ENCODE peak calls at places on chromosomes 13 and 19, in six cellular contexts. L is astrocyte, V is GM12864, K is GM20000, A is fibroblast of the aortic adventitia, I is WERI-Rb-1. C is an unnamed sample.

GRCh38 chr13:64810701-64811258 is 2419.4 kb downstream of the PCDH9 start:
- DNase-seq in L (peak), V (no peak), K (no peak), A (peak), I (no peak), C (no peak)

GRCh38 chr19:14119644-14120496 is 2.3 kb upstream of the PRKACA start:
- DNase-seq in L (no peak), V (no peak), K (no peak), A (no peak), I (no peak), C (no peak)

GRCh38 chr19:57527136-57527881 is at the start of gene ZNF549:
- DNase-seq in L (peak), V (peak), K (peak), A (peak), I (peak), C (peak)

GRCh38 chr19:49875801-49876421 is 1.2 kb downstream of the AKT1S1 start:
- DNase-seq in L (no peak), V (no peak), K (peak), A (peak), I (peak), C (peak)

GRCh38 chr19:24053601-24054000 is 33.4 kb upstream of the ZNF254 start:
- DNase-seq in L (no peak), V (no peak), K (no peak), A (no peak), I (no peak), C (no peak)

GRCh38 chr19:1408300-1409203 is 1.2 kb downstream of the DAZAP1 start:
- DNase-seq in L (peak), V (no peak), K (peak), A (peak), I (no peak), C (peak)

GRCh38 chr13:44132710-44133109 is 240.9 kb upstream of the SERP2 start:
- DNase-seq in L (peak), V (no peak), K (no peak), A (peak), I (no peak), C (no peak)

GRCh38 chr13:34462843-34463242 is 479.2 kb upstream of the NBEA start:
- DNase-seq in L (peak), V (no peak), K (no peak), A (peak), I (no peak), C (no peak)

GRCh38 chr19:28264556-28264955 is 948.4 kb downstream of the UQCRFS1 start:
- DNase-seq in L (no peak), V (no peak), K (no peak), A (no peak), I (no peak), C (no peak)

DNA sequence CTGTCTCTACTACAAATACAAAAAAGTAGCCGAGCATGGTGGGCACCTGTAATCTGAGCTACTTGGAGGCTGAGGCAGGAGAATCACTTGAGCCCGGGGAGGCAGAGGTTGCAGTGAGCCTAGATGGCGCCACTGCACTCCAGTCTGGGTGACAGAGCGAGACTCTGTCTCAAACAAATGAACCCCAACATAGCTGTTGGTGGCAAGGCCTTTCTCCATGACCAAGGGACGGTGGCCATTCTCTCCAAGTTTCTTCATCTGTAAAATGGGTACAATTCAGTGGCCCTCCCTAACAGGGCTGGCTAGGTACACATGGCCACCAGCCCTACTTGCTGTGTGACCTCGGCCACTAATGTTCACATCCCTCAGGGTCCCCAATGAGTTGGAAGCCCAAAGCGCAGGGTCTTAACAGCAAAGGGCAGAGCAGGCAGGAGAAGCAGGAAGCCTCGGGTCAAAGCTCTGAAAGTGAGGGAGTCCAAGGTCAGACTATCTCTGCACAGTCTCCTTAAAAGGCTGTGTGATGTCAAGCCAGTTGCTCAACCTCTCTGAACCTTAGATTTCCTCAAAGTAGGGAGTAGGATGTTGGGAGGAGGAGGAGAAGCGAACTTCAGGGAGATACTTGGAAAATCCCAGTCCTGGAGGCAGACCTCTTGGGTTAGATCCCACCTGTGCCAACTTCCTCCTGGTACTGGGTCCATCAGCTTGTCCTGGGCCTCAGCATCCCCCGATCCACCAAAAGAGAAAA is 2.7 kb downstream of the JUND start:
- DNase-seq in L (no peak), V (no peak), K (no peak), A (peak), I (peak), C (no peak)
- TF ChIP-seq CTCF in L (no peak), V (peak), K (peak), A (peak), I (peak), C (no peak)

GRCh38 chr19:47142779-47143178 is 12.1 kb downstream of the SAE1 start:
- DNase-seq in L (no peak), V (no peak), K (no peak), A (no peak), I (no peak), C (no peak)
- TF ChIP-seq CTCF in L (no peak), V (no peak), K (no peak), A (no peak), I (no peak), C (no peak)

GRCh38 chr19:43754562-43755255 is at the start of gene SMG9:
- DNase-seq in L (peak), V (no peak), K (peak), A (peak), I (peak), C (peak)
- TF ChIP-seq CTCF in L (no peak), V (no peak), K (no peak), A (no peak), I (no peak), C (no peak)

DNA sequence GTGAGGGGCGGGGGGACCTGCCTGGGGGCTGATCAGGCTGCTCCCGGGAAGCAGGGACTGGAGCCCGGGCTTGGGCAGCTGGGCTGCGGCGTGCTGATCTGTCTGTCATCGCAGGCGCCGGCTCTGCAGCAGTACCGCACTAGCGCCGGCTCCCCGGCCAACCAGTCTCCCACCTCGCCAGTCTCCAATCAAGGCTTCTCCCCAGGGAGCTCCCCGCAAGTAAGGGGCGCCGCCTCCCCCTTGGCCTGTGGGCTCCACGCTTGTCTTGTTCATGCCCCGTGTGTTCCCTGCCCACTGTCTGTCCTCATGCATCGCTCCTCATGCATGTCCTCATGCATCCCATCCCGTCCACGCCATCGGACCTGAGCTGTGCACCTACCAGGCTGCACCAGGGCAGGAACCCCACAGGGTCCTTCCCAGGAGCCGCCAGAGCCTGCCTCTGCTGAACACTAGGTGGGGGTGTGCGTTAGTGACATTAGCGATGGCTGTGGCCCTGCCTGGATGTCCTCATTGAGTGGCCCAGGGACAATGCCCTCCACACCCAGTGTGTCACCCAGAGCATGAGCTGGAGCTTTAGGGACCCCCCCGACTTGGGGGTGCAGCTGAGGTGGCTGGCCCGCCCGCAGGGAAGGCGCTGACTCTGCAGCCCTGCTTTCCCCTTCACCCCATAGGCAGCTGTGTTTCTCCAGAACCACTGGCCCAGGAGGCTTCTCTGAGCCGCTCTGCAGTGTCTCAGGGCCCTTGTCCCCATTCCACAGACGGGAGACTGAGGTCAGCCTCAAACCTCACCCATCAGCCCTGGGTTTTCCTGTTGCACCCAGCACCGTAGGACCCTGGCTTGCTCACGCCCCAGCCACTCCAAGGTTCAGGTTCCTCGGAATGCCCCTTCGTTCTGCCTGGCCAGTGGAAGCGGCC is 19.5 kb downstream of the COMP start:
- DNase-seq in L (no peak), V (no peak), K (peak), A (no peak), I (peak), C (peak)
- TF ChIP-seq CTCF in L (peak), V (peak), K (no peak), A (no peak), I (peak), C (peak)